ENCODE peak calls at places on chromosome 17, in ten cellular contexts. C is activated CD8-positive, alpha-beta T cell treated with anti-CD3 and anti-CD28 coated beads, Interleukin-2, amount 10 ng/mL, durations not matched to agents 7 days and 5 days; U is endothelial cell; E is fibroblast of pulmonary artery; D is amygdala; Z is esophagus squamous epithelium; G is prostate gland; S is dorsolateral prefrontal cortex; W is memory B cell; Y is naive thymus-derived CD8-positive, alpha-beta T cell. R is an unnamed sample.

GRCh38 chr17:28701987-28702751 is 9.5 kb downstream of the PROCA1 start:
- DNase-seq in Z (no peak), D (peak; percentile 44), U (no peak), G (no peak), W (no peak), Y (no peak), E (no peak), C (no peak), S (peak; percentile 76), R (no peak)

GRCh38 chr17:39553326-39553945 is 54.3 kb downstream of the NEUROD2 start:
- DNase-seq in D (no peak), C (no peak), G (no peak), S (no peak), W (no peak), U (no peak), Z (no peak), E (peak; percentile 62), Y (no peak), R (peak; percentile 28)

GRCh38 chr17:42329025-42329976 is 41.0 kb downstream of the STAT5A start:
- DNase-seq in Z (no peak), W (no peak), D (no peak), U (no peak), C (no peak), S (no peak), G (peak; percentile 43), Y (no peak), E (peak; percentile 78), R (no peak)

GRCh38 chr17:1072551-1072961 is 75.6 kb downstream of the TIMM22 start:
- DNase-seq in Y (no peak), C (no peak), E (no peak), D (no peak), W (no peak), U (no peak), S (no peak), Z (no peak), G (no peak), R (no peak)

GRCh38 chr17:69729937-69730336 is 315.4 kb downstream of the MAP2K6 start:
- DNase-seq in D (no peak), Z (no peak), G (no peak), U (no peak), W (no peak), Y (no peak), C (peak; percentile 25), S (no peak), E (peak; percentile 15), R (peak; percentile 73)

GRCh38 chr17:67617304-67617899 is 100.3 kb upstream of the NOL11 start:
- DNase-seq in W (no peak), G (no peak), E (no peak), C (no peak), D (no peak), S (no peak), Y (no peak), U (no peak), Z (no peak), R (no peak)

GRCh38 chr17:15264542-15264941 is 584 bp downstream of the PMP22 start:
- DNase-seq in E (no peak), U (no peak), Z (no peak), G (peak; percentile 26), Y (no peak), D (no peak), C (no peak), W (no peak), S (no peak), R (no peak)

GRCh38 chr17:80441598-80442304 is 26.8 kb downstream of the ENDOV start:
- DNase-seq in G (no peak), Y (no peak), W (no peak), D (no peak), S (no peak), C (no peak), Z (no peak), U (no peak), E (no peak), R (no peak)

GRCh38 chr17:41655611-41656111 is 31.3 kb upstream of the KRT17 start:
- DNase-seq in G (peak; percentile 97), E (no peak), S (no peak), D (no peak), C (no peak), U (no peak), Y (no peak), Z (no peak), W (no peak), R (no peak)

GRCh38 chr17:81715872-81716673 is 4.0 kb downstream of the SLC25A10 start:
- DNase-seq in E (no peak), C (no peak), W (no peak), Y (no peak), Z (no peak), S (no peak), D (no peak), U (no peak), G (no peak), R (no peak)

GRCh38 chr17:38922538-38923291 is 2.7 kb upstream of the LASP1NB start:
- DNase-seq in D (no peak), U (no peak), Z (no peak), E (peak; percentile 84), G (peak; percentile 58), W (no peak), S (no peak), C (peak; percentile 26), Y (no peak), R (peak; percentile 70)

GRCh38 chr17:29263916-29264315 is 17.3 kb downstream of the CRYBA1 start:
- DNase-seq in U (no peak), S (no peak), C (no peak), W (no peak), Z (no peak), E (no peak), G (no peak), Y (no peak), D (no peak), R (no peak)

GRCh38 chr17:72249441-72249840 is 128.6 kb downstream of the SOX9 start:
- DNase-seq in Z (no peak), E (no peak), S (no peak), D (no peak), G (no peak), U (no peak), C (no peak), W (no peak), Y (no peak), R (peak; percentile 12)

GRCh38 chr17:4808378-4808767 is 1.4 kb downstream of the PLD2 start:
- DNase-seq in S (peak; percentile 56), E (no peak), Y (no peak), Z (no peak), U (no peak), G (peak; percentile 61), D (no peak), W (no peak), C (no peak), R (no peak)

GRCh38 chr17:51166198-51166986 is at the start of gene NME2:
- DNase-seq in G (peak; percentile 86), Y (peak; percentile 53), C (peak; percentile 77), S (peak; percentile 73), Z (peak; percentile 32), D (peak; percentile 43), U (peak; percentile 86), W (peak; percentile 56), E (peak; percentile 80), R (peak; percentile 73)

GRCh38 chr17:8253801-8254200 is 4.7 kb downstream of the PFAS start:
- DNase-seq in W (no peak), G (peak; percentile 42), S (peak; percentile 38), E (peak; percentile 36), U (peak; percentile 29), Y (no peak), Z (no peak), C (no peak), D (no peak), R (no peak)

GRCh38 chr17:36631022-36631421 is 29.6 kb downstream of the MRM1 start:
- DNase-seq in C (no peak), D (no peak), U (no peak), W (no peak), E (no peak), Y (no peak), S (no peak), Z (no peak), G (no peak), R (no peak)

GRCh38 chr17:72539981-72540897 is 419.4 kb downstream of the SOX9 start:
- DNase-seq in C (peak; percentile 65), E (peak; percentile 67), U (peak; percentile 94), S (peak; percentile 59), Z (no peak), W (peak; percentile 34), Y (peak; percentile 45), D (no peak), G (peak; percentile 48), R (peak; percentile 44)

GRCh38 chr17:46979023-46979870 is at the start of gene RPRML:
- DNase-seq in G (no peak), S (peak; percentile 46), D (no peak), W (no peak), C (peak; percentile 45), Z (no peak), E (peak; percentile 7), U (peak; percentile 51), Y (peak; percentile 23), R (no peak)

GRCh38 chr17:80730739-80731138 is 186.1 kb downstream of the RPTOR start:
- DNase-seq in U (no peak), C (no peak), E (no peak), Z (no peak), S (no peak), Y (no peak), D (no peak), G (no peak), W (no peak), R (no peak)

GRCh38 chr17:82303944-82304808 is 13.2 kb downstream of the CD7 start:
- DNase-seq in D (no peak), E (peak; percentile 59), S (no peak), Z (no peak), C (no peak), Y (no peak), U (no peak), W (no peak), G (no peak), R (peak; percentile 48)

GRCh38 chr17:42422958-42423712 is at the start of gene CAVIN1:
- DNase-seq in Z (peak; percentile 49), G (peak; percentile 99), U (peak; percentile 82), D (peak; percentile 70), E (peak; percentile 98), C (peak; percentile 33), S (peak; percentile 81), Y (no peak), W (no peak), R (peak; percentile 95)

GRCh38 chr17:34254146-34254545 is 939 bp upstream of the CCL2 start:
- DNase-seq in S (no peak), E (peak; percentile 90), D (no peak), G (no peak), Y (no peak), W (no peak), Z (no peak), C (no peak), U (no peak), R (no peak)

GRCh38 chr17:15955793-15956541 is 11.0 kb downstream of the ADORA2B start:
- DNase-seq in D (no peak), Z (no peak), Y (no peak), U (no peak), E (no peak), G (no peak), W (no peak), C (no peak), S (no peak), R (peak; percentile 60)

GRCh38 chr17:69967910-69968411 is 107.1 kb upstream of the KCNJ16 start:
- DNase-seq in D (no peak), C (no peak), Z (no peak), W (no peak), S (no peak), Y (no peak), E (peak; percentile 63), U (no peak), G (no peak), R (peak; percentile 98)

GRCh38 chr17:9195961-9196668 is 174.8 kb downstream of the NTN1 start:
- DNase-seq in S (no peak), E (no peak), Y (no peak), U (no peak), D (no peak), G (peak; percentile 72), W (no peak), Z (no peak), C (no peak), R (no peak)

GRCh38 chr17:56785396-56785795 is 48.3 kb downstream of the C17orf67 start:
- DNase-seq in E (peak; percentile 17), U (no peak), W (no peak), Y (no peak), Z (no peak), C (no peak), S (no peak), G (no peak), D (no peak), R (peak; percentile 13)

GRCh38 chr17:29358421-29358820 is 31.7 kb upstream of the TAOK1 start:
- DNase-seq in S (no peak), C (no peak), D (no peak), W (no peak), Y (no peak), G (no peak), Z (no peak), U (no peak), E (no peak), R (peak; percentile 60)

R was measured in amniotic epithelial cell.